ENCODE peak calls at places on chromosomes 7 and 10, in five cellular contexts. Y is K562, V is SK-N-SH, E is GM12878, U is HepG2. Z is an unnamed sample.

GRCh38 chr10:96803265-96803664 is 28.8 kb upstream of the LCOR start:
- DNase-seq in Y (no peak), E (no peak), U (no peak), V (no peak), Z (no peak)

GRCh38 chr10:67803588-67804394 is 34.2 kb downstream of the DNAJC12 start:
- DNase-seq in E (no peak), U (peak; percentile 94), Y (no peak), V (no peak), Z (no peak)

GRCh38 chr7:121486590-121486989 is 90.5 kb upstream of the FAM3C start:
- DNase-seq in V (no peak), U (no peak), E (no peak), Y (no peak), Z (no peak)

GRCh38 chr7:20331231-20331880 is 656 bp downstream of the ITGB8 start:
- DNase-seq in V (peak; percentile 76), Y (no peak), U (no peak), E (no peak), Z (no peak)

GRCh38 chr10:67793313-67793712 is 44.7 kb downstream of the DNAJC12 start:
- DNase-seq in U (no peak), V (no peak), E (no peak), Y (no peak), Z (no peak)

GRCh38 chr7:154879629-154880028 is 123.3 kb downstream of the PAXIP1 start:
- DNase-seq in E (no peak), Y (no peak), U (no peak), V (no peak), Z (no peak)

GRCh38 chr10:35606423-35606822 is 1.3 kb downstream of the GJD4 start:
- DNase-seq in E (no peak), U (no peak), Y (no peak), V (no peak), Z (no peak)

GRCh38 chr7:32574626-32575025 is 79.3 kb downstream of the AVL9 start:
- DNase-seq in V (no peak), U (no peak), Y (no peak), E (no peak), Z (no peak)

GRCh38 chr10:4569132-4569531 is 256.9 kb upstream of the AKR1E2 start:
- DNase-seq in Y (no peak), V (no peak), E (no peak), U (no peak), Z (no peak)

GRCh38 chr7:12757443-12757842 is 70.0 kb downstream of the ARL4A start:
- DNase-seq in E (no peak), U (no peak), V (no peak), Y (no peak), Z (no peak)

GRCh38 chr7:106217089-106217542 is 67.7 kb downstream of the NAMPT start:
- DNase-seq in V (no peak), E (no peak), Y (peak; percentile 31), U (no peak), Z (no peak)

GRCh38 chr7:85065306-85065705 is 121.5 kb downstream of the SEMA3D start:
- DNase-seq in U (no peak), Y (no peak), V (no peak), E (no peak), Z (no peak)

GRCh38 chr7:20385121-20385520 is 54.4 kb downstream of the ITGB8 start:
- DNase-seq in Y (no peak), E (no peak), V (no peak), U (no peak), Z (no peak)

GRCh38 chr10:43683451-43684197 is 34.9 kb upstream of the ZNF32 start:
- DNase-seq in U (peak; percentile 19), E (no peak), Y (peak; percentile 69), V (peak; percentile 58), Z (peak; percentile 57)

GRCh38 chr10:96502561-96503267 is 11.0 kb downstream of the TLL2 start:
- DNase-seq in E (no peak), U (no peak), Y (no peak), V (no peak), Z (no peak)

GRCh38 chr7:74480861-74481417 is 27.2 kb downstream of the GTF2IRD1 start:
- DNase-seq in V (no peak), E (no peak), Y (no peak), U (no peak), Z (no peak)

GRCh38 chr10:100739516-100740368 is 5.6 kb upstream of the PAX2 start:
- DNase-seq in V (peak; percentile 53), Y (no peak), E (no peak), U (peak; percentile 41), Z (no peak)

GRCh38 chr7:24716480-24717246 is 40.6 kb downstream of the GSDME start:
- DNase-seq in U (no peak), V (no peak), E (no peak), Y (no peak), Z (no peak)

GRCh38 chr7:116705419-116705818 is 33.4 kb downstream of the MET start:
- DNase-seq in U (no peak), V (no peak), Y (no peak), E (no peak), Z (no peak)

GRCh38 chr10:98267894-98268693 is at the start of gene LOXL4:
- DNase-seq in V (peak; percentile 89), E (no peak), Y (peak; percentile 89), U (no peak), Z (peak; percentile 70)

GRCh38 chr7:98352621-98353020 is 48.3 kb downstream of the BAIAP2L1 start:
- DNase-seq in V (no peak), E (no peak), U (no peak), Y (no peak), Z (no peak)

GRCh38 chr7:192701-193536 is 548 bp downstream of the FAM20C start:
- DNase-seq in Y (no peak), E (no peak), V (peak; percentile 79), U (no peak), Z (peak; percentile 35)

GRCh38 chr10:22477365-22478287 is 132.3 kb downstream of the SPAG6 start:
- DNase-seq in V (peak; percentile 20), U (no peak), E (no peak), Y (no peak), Z (no peak)

GRCh38 chr10:17510242-17510908 is 56.0 kb upstream of the ST8SIA6 start:
- DNase-seq in V (no peak), Y (no peak), E (peak; percentile 75), U (no peak), Z (no peak)

GRCh38 chr10:109737626-109738025 is 185.7 kb downstream of the XPNPEP1 start:
- DNase-seq in E (no peak), U (no peak), Y (no peak), V (no peak), Z (no peak)

GRCh38 chr10:43380610-43381222 is 9.3 kb downstream of the FXYD4 start:
- DNase-seq in U (no peak), E (no peak), Y (no peak), V (peak; percentile 30), Z (no peak)

GRCh38 chr7:127392182-127392565 is 334 bp downstream of the ZNF800 start:
- DNase-seq in U (no peak), Y (peak; percentile 84), E (no peak), V (peak; percentile 82), Z (peak; percentile 50)

GRCh38 chr10:131073469-131074060 is 238.0 kb downstream of the TCERG1L start:
- DNase-seq in V (no peak), Y (no peak), U (no peak), E (no peak), Z (no peak)

GRCh38 chr10:77301305-77301730 is 336.3 kb downstream of the KCNMA1 start:
- DNase-seq in V (no peak), E (no peak), Y (no peak), U (no peak), Z (no peak)
- TF ChIP-seq FOXM1 in V (peak; percentile 54), E (no peak), Y (no peak), U (no peak), Z (no peak)

DNA sequence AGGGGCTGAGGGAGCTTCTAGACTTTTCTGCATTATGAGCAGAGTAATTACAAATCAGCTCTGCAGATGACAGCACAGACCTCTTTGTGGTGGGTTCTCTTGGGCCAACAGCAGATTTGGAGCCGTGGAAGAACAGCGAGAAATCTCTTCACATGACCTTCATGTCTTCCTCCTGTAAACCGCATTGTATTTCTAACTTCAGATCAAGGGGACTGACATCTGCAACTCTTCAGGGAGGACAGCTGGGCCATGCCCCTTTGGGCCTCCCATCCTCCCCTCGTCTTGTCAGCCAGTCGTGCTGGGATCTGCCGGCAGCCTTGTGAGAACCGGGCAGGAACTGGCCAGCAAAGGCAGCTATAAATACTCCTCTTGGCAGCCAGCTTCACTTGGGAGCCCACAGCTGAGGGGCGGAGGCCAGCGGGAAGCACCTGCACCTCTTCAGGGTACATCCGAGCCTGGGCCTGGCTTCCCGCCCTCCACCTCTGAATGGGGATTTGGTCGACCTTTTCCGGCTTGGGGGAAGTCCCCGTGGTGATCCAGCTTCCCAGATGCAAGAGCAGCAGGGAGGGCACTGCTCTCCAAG is 54.8 kb downstream of the STEAP1B start:
- DNase-seq in E (no peak), Y (no peak), U (no peak), V (no peak), Z (no peak)
- TF ChIP-seq FOXM1 in E (peak; percentile 27), Y (no peak), U (no peak), V (no peak), Z (no peak)

DNA sequence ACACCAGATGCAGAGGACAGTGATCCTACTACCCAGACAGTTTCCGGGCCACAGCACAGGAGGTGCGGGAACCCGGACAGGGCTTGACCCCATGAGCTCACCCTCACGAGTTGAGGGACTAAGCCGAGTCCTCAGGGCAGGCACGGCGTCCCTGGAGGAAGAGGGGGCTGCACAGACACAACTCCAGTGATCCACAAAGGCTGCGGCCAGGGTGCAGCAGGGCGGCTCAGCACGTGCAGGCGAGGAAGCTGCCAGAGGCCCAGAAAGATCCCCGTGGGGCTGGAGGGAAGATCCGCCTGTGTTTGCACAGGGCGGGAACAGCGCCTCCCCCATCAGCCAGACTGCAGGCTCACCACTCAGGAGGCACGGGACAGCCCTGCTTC is 45.9 kb upstream of the TMEM72 start:
- DNase-seq in E (no peak), V (no peak), Y (no peak), U (no peak), Z (no peak)
- TF ChIP-seq FOXM1 in E (no peak), V (no peak), Y (no peak), U (no peak), Z (no peak)

GRCh38 chr10:102546606-102547310 is 43.0 kb downstream of the SUFU start:
- DNase-seq in E (no peak), U (no peak), Y (no peak), V (peak; percentile 66), Z (no peak)
- TF ChIP-seq FOXM1 in E (no peak), U (no peak), Y (no peak), V (no peak), Z (no peak)

GRCh38 chr10:108319434-108320222 is 1155.1 kb upstream of the SORCS1 start:
- DNase-seq in U (no peak), E (no peak), Y (no peak), V (no peak), Z (no peak)
- TF ChIP-seq FOXM1 in U (no peak), E (no peak), Y (no peak), V (no peak), Z (no peak)

GRCh38 chr10:110803830-110804338 is 67.8 kb upstream of the PDCD4 start:
- DNase-seq in E (peak; percentile 47), Y (peak; percentile 24), U (peak; percentile 45), V (peak; percentile 72), Z (peak; percentile 58)
- TF ChIP-seq FOXM1 in E (no peak), Y (no peak), U (no peak), V (no peak), Z (no peak)

Z was measured in HEK293T.